ENCODE peak calls at places on chromosomes 16 and 17, in ten cellular contexts. D is mammary epithelial cell, T is lower leg skin, F is OCI-LY7, Z is mucosa of descending colon, Y is GM13977, Q is fibroblast of mammary gland, I is CD14-positive monocyte, L is fibroblast of the aortic adventitia, H is MM.1S. X is an unnamed sample.

GRCh38 chr16:49608801-49609200 is 235.2 kb downstream of the C16orf78 start:
- DNase-seq in D (no peak), F (peak), Z (peak), H (no peak), Y (no peak), I (no peak), L (peak), Q (peak), T (no peak), X (no peak)

GRCh38 chr16:10126686-10127085 is 55.5 kb downstream of the GRIN2A start:
- DNase-seq in I (no peak), T (no peak), Y (no peak), L (peak), H (no peak), Q (peak), D (peak), F (no peak), Z (no peak), X (no peak)

GRCh38 chr16:29744541-29745101 is 1.2 kb downstream of the C16orf54 start:
- DNase-seq in Q (no peak), Y (no peak), Z (no peak), L (no peak), H (no peak), T (no peak), D (no peak), I (peak), F (no peak), X (no peak)

GRCh38 chr17:48636177-48637018 is 10.2 kb upstream of the HOXB9 start:
- DNase-seq in Z (peak), Y (peak), F (peak), T (no peak), I (peak), Q (peak), L (peak), D (peak), H (peak), X (peak)

GRCh38 chr16:24635900-24636610 is 93.4 kb upstream of the TNRC6A start:
- DNase-seq in H (no peak), T (peak), Z (peak), I (no peak), F (no peak), Y (no peak), L (peak), D (peak), Q (peak), X (no peak)

GRCh38 chr17:8161289-8162231 is 1.2 kb downstream of the VAMP2 start:
- DNase-seq in D (no peak), F (no peak), Q (no peak), I (no peak), Z (peak), H (no peak), L (no peak), Y (no peak), T (no peak), X (no peak)

GRCh38 chr17:47618416-47618815 is 31.3 kb upstream of the KPNB1 start:
- DNase-seq in D (no peak), Z (no peak), F (no peak), H (peak), T (no peak), Y (no peak), I (no peak), L (no peak), Q (peak), X (no peak)

GRCh38 chr17:28547623-28548416 is 4.6 kb downstream of the UNC119 start:
- DNase-seq in D (peak), T (peak), I (peak), F (peak), Q (peak), H (peak), Z (peak), L (peak), Y (peak), X (peak)

GRCh38 chr16:9658586-9658985 is 523.6 kb downstream of the GRIN2A start:
- DNase-seq in H (no peak), Y (no peak), Z (no peak), D (no peak), I (no peak), F (no peak), T (no peak), Q (no peak), L (no peak), X (no peak)

GRCh38 chr16:24036614-24037013 is 200.8 kb downstream of the PRKCB start:
- DNase-seq in Z (peak), Q (peak), Y (peak), T (no peak), I (no peak), H (peak), D (peak), L (peak), F (peak), X (peak)

GRCh38 chr16:83831451-83831987 is 23.7 kb downstream of the HSBP1 start:
- DNase-seq in D (no peak), T (no peak), Q (no peak), Z (no peak), I (no peak), Y (no peak), L (no peak), H (no peak), F (no peak), X (no peak)

GRCh38 chr17:49486012-49486641 is 9.0 kb upstream of the NGFR start:
- DNase-seq in Q (no peak), Y (no peak), I (no peak), L (no peak), T (no peak), Z (no peak), H (no peak), F (no peak), D (no peak), X (no peak)

GRCh38 chr16:52497067-52497816 is 49.7 kb downstream of the TOX3 start:
- DNase-seq in T (no peak), Y (no peak), Z (peak), I (no peak), D (no peak), Q (no peak), L (no peak), H (no peak), F (no peak), X (no peak)

GRCh38 chr17:17028059-17028877 is 14.0 kb upstream of the MPRIP start:
- DNase-seq in T (peak), L (peak), D (peak), I (no peak), H (no peak), Y (no peak), Q (peak), F (no peak), Z (peak), X (no peak)

GRCh38 chr16:68264128-68265077 is at the start of gene SLC7A6:
- DNase-seq in Z (peak), T (no peak), Y (peak), L (peak), I (peak), D (peak), Q (peak), H (peak), F (peak), X (peak)

GRCh38 chr17:50948711-50949110 is 82.6 kb upstream of the TOB1 start:
- DNase-seq in T (no peak), I (no peak), F (no peak), D (no peak), L (no peak), H (no peak), Y (no peak), Z (no peak), Q (no peak), X (no peak)

DNA sequence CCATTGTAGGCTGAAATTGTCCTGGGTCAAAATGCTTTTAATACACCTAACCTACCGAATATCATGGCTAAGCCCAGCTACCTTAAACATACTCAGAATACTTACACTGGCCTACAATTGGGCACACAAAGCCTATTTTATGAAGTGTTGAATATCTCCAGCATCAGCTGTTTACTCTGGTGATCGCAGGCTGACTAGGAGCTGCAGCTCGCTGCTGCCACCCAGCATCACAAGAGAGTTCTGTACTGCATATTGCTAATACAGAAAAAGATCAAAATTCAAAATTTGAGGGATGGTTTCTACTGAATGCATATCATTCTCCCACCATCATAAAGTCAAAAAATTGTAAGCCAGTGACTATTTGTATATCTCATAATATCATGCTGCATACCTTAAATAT is 55.3 kb downstream of the ULK2 start:
- DNase-seq in Q (peak), H (no peak), L (peak), I (no peak), F (peak), D (no peak), T (no peak), Z (no peak), Y (no peak), X (no peak)
- TF ChIP-seq CTCF in Q (peak), H (peak), L (peak), I (no peak), F (peak), D (peak), T (no peak), Z (no peak), Y (peak), X (peak)

GRCh38 chr17:18323007-18323406 is 7.9 kb downstream of the SMCR8 start:
- DNase-seq in D (peak), L (no peak), F (peak), I (no peak), Q (peak), Z (no peak), Y (no peak), H (no peak), T (no peak), X (no peak)
- TF ChIP-seq CTCF in D (peak), L (peak), F (peak), I (peak), Q (peak), Z (no peak), Y (no peak), H (peak), T (no peak), X (no peak)

GRCh38 chr17:58227733-58228132 is 8.7 kb upstream of the MKS1 start:
- DNase-seq in F (no peak), Q (no peak), Z (no peak), L (no peak), H (no peak), T (no peak), I (no peak), D (no peak), Y (no peak), X (no peak)
- TF ChIP-seq CTCF in F (no peak), Q (no peak), Z (no peak), L (no peak), H (no peak), T (no peak), I (no peak), D (no peak), Y (no peak), X (no peak)

GRCh38 chr17:83076930-83077329 is 2.5 kb upstream of the METRNL start:
- DNase-seq in Q (no peak), L (no peak), F (no peak), T (no peak), H (no peak), D (no peak), I (no peak), Z (peak), Y (no peak), X (peak)
- TF ChIP-seq CTCF in Q (peak), L (peak), F (peak), T (no peak), H (peak), D (peak), I (no peak), Z (no peak), Y (peak), X (peak)

GRCh38 chr16:55508941-55509920 is at the start of gene LPCAT2:
- DNase-seq in D (peak), H (peak), I (peak), L (peak), F (no peak), Z (peak), Y (peak), T (peak), Q (peak), X (peak)

GRCh38 chr16:55510185-55510805 is 1.4 kb downstream of the LPCAT2 start:
- DNase-seq in H (no peak), I (no peak), Z (no peak), F (no peak), L (no peak), Y (peak), Q (no peak), D (no peak), T (no peak), X (no peak)

GRCh38 chr16:55515110-55515509 is 6.2 kb downstream of the LPCAT2 start:
- DNase-seq in L (no peak), H (no peak), D (peak), I (no peak), Q (peak), Y (no peak), Z (no peak), T (no peak), F (no peak), X (no peak)

GRCh38 chr16:55512941-55513340 is 4.1 kb downstream of the LPCAT2 start:
- DNase-seq in Q (no peak), T (no peak), F (no peak), I (no peak), D (no peak), Y (no peak), L (no peak), Z (no peak), H (no peak), X (no peak)

DNA sequence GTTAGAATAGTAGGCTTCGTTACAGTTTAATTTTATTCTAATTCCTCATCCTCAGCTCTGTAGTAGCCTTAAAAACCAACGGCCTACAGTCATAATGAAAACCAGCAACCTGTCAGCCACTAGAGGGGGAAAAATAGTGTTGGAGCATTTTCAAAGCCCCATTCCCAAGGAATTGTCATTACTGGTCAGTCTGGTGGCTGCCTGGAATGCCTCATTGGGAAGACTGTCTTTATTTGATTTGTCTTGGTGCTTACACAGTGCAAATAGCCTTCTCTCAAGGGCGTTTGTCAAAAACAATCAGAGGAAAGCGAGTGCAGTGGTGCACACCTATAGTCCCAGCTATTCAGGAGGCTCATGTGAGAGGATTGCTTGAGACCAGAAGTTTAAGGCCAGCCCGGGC is 4.7 kb downstream of the LPCAT2 start:
- DNase-seq in Y (no peak), Q (no peak), F (no peak), T (no peak), H (no peak), D (no peak), I (no peak), L (no peak), Z (no peak), X (no peak)
- TF ChIP-seq CTCF in Y (no peak), Q (peak), F (no peak), T (no peak), H (no peak), D (peak), I (no peak), L (peak), Z (no peak), X (no peak)

DNA sequence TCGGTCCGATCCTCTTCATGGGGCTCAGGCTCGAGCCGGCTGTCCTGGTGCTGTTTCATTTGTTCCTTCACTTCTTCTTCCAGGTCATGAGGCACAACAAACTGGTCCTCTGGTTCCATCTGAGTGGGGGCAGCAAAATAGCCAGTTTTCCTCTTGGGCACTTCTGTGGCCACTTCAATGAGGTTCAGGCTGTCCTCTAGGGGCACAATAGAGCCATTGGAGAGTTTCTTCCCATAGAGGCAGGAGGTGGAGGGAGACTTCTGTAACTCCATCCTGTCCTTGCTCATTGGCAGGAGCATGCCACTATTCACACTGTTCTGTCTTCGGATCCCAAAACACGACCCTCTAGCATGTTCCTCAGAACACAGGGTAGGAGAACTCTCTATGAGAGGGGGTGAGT is 22.9 kb downstream of the MARVELD3 start:
- DNase-seq in L (no peak), D (no peak), Q (peak), Y (no peak), F (peak), H (no peak), T (no peak), Z (no peak), I (no peak), X (no peak)
- TF ChIP-seq CTCF in L (peak), D (peak), Q (peak), Y (peak), F (peak), H (peak), T (no peak), Z (no peak), I (peak), X (no peak)

GRCh38 chr17:81292450-81292849 is 2.7 kb downstream of the SLC38A10 start:
- DNase-seq in T (no peak), F (no peak), Y (no peak), D (no peak), Z (no peak), Q (no peak), H (no peak), I (no peak), L (no peak), X (no peak)

GRCh38 chr17:81294512-81295030 is 536 bp downstream of the SLC38A10 start:
- DNase-seq in D (peak), F (peak), Z (peak), Q (peak), Y (no peak), I (no peak), T (no peak), H (no peak), L (peak), X (no peak)

GRCh38 chr17:81295678-81296381 is 723 bp upstream of the SLC38A10 start:
- DNase-seq in Z (peak), T (no peak), D (peak), F (peak), Y (peak), I (no peak), H (peak), L (peak), Q (peak), X (no peak)

GRCh38 chr17:81298325-81298990 is 3.4 kb upstream of the SLC38A10 start:
- DNase-seq in I (no peak), Q (no peak), F (no peak), L (no peak), Y (no peak), D (no peak), Z (no peak), T (no peak), H (no peak), X (no peak)

GRCh38 chr17:81295031-81295677 is at the start of gene SLC38A10:
- DNase-seq in Z (peak), F (peak), Y (peak), D (peak), I (peak), L (peak), H (peak), Q (peak), T (peak), X (peak)
- TF ChIP-seq CTCF in Z (no peak), F (peak), Y (no peak), D (peak), I (no peak), L (no peak), H (no peak), Q (no peak), T (no peak), X (no peak)

GRCh38 chr16:84864266-84864955 is 44.6 kb downstream of the CRISPLD2 start:
- DNase-seq in Q (no peak), Y (no peak), H (no peak), I (no peak), T (no peak), L (no peak), F (peak), D (no peak), Z (no peak), X (no peak)

GRCh38 chr16:84869464-84869863 is 49.7 kb downstream of the CRISPLD2 start:
- DNase-seq in I (no peak), F (no peak), L (no peak), Q (no peak), Y (no peak), H (no peak), D (no peak), Z (no peak), T (no peak), X (no peak)

GRCh38 chr16:84868328-84868727 is 48.5 kb downstream of the CRISPLD2 start:
- DNase-seq in F (no peak), I (no peak), T (no peak), D (no peak), Y (no peak), Z (no peak), Q (no peak), L (no peak), H (no peak), X (no peak)

GRCh38 chr16:84867696-84868095 is 47.9 kb downstream of the CRISPLD2 start:
- DNase-seq in L (no peak), H (no peak), Z (no peak), Q (no peak), D (no peak), Y (no peak), F (no peak), I (no peak), T (no peak), X (no peak)

DNA sequence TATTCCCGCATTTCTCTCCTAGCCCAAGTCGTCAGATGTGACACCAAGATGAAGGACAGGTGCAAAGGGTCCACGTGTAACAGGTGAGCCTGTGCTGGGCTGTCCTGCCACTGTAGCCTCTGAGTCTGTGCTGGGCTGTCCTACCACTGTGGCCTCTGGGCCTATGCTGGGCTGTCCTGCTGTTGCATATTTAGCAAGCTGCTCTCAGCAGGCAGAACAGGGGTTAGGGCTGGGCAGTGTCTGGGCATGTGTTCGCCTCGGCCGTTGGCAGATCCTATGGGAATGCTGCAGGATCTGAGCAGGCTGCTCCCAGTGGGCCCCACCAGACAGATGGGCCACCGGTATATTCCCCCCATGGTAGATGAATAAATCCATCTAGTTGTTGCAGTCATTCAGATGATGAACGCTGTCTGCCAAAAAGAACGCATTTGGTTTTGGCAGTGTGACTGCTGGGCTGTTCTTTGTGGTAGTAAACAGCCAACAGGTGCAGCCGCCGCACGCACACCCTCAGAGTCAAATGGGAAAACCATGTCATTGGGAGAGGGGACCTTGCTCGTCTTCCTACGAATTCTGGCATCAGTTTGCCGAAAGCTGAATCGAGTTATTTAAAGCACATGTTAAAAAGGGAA is 49.2 kb downstream of the CRISPLD2 start:
- DNase-seq in Y (no peak), F (no peak), D (no peak), Q (no peak), T (no peak), Z (no peak), H (no peak), I (no peak), L (no peak), X (no peak)
- TF ChIP-seq CTCF in Y (no peak), F (no peak), D (no peak), Q (no peak), T (no peak), Z (no peak), H (no peak), I (no peak), L (no peak), X (no peak)